ENCODE peak calls at places on chromosomes 4 and X, in five cellular contexts. T, W, D, K and O are unnamed samples.
A peak's percentile ranks its signal among the peaks of the same experiment; 100 is the strongest.

GRCh38 chr4:141849778-141850177 is 213.4 kb downstream of the IL15 start:
- DNase-seq in T (no peak), W (no peak), D (no peak), K (no peak), O (no peak)

GRCh38 chrX:85026170-85026569 is 22.5 kb downstream of the APOOL start:
- DNase-seq in T (no peak), W (no peak), D (no peak), K (no peak), O (no peak)

GRCh38 chr4:153205757-153206156 is 1.5 kb downstream of the TRIM2 start:
- DNase-seq in T (peak; percentile 99), W (peak; percentile 18), D (peak; percentile 62), K (no peak), O (no peak)

GRCh38 chrX:136907626-136908025 is 27.1 kb upstream of the RBMX start:
- DNase-seq in T (no peak), W (no peak), D (no peak), K (peak; percentile 22), O (no peak)

GRCh38 chrX:3651272-3651671 is 62.2 kb downstream of the PRKX start:
- DNase-seq in T (peak; percentile 2), W (no peak), D (peak; percentile 21), K (no peak), O (no peak)

GRCh38 chr4:53121304-53121865 is 244.5 kb downstream of the SCFD2 start:
- DNase-seq in T (no peak), W (no peak), D (no peak), K (no peak), O (no peak)

GRCh38 chr4:143251781-143252180 is 67.1 kb downstream of the USP38 start:
- DNase-seq in T (no peak), W (no peak), D (peak; percentile 55), K (no peak), O (no peak)

GRCh38 chrX:131067846-131068745 is 9.9 kb downstream of the ARHGAP36 start:
- DNase-seq in T (no peak), W (no peak), D (no peak), K (no peak), O (no peak)

GRCh38 chr4:81625422-81626417 is 154.0 kb upstream of the RASGEF1B start:
- DNase-seq in T (no peak), W (no peak), D (no peak), K (no peak), O (no peak)

GRCh38 chrX:2262679-2263055 is 238.1 kb downstream of the DHRSX start:
- DNase-seq in T (peak; percentile 65), W (no peak), D (no peak), K (no peak), O (no peak)

GRCh38 chr4:122706511-122706910 is 26.0 kb upstream of the BBS12 start:
- DNase-seq in T (no peak), W (no peak), D (no peak), K (no peak), O (no peak)

GRCh38 chrX:42686706-42687105 is 91.3 kb downstream of the PPP1R2C start:
- DNase-seq in T (no peak), W (no peak), D (no peak), K (no peak), O (no peak)

GRCh38 chr4:186953601-186954260 is 230.1 kb upstream of the FAT1 start:
- DNase-seq in T (no peak), W (no peak), D (peak; percentile 10), K (peak; percentile 21), O (peak; percentile 62)

GRCh38 chrX:115972717-115973116 is 197.8 kb upstream of the AGTR2 start:
- DNase-seq in T (peak; percentile 32), W (no peak), D (peak; percentile 12), K (no peak), O (no peak)

GRCh38 chr4:21879187-21879586 is 69.4 kb downstream of the KCNIP4 start:
- DNase-seq in T (peak; percentile 73), W (no peak), D (peak; percentile 55), K (no peak), O (no peak)

GRCh38 chr4:61507091-61507490 is 307.0 kb downstream of the ADGRL3 start:
- DNase-seq in T (no peak), W (no peak), D (peak; percentile 37), K (no peak), O (no peak)

GRCh38 chr4:76658231-76659102 is 223.4 kb downstream of the SHROOM3 start:
- DNase-seq in T (no peak), W (no peak), D (peak; percentile 95), K (no peak), O (no peak)

GRCh38 chrX:132041016-132041415 is 17.9 kb downstream of the STK26 start:
- DNase-seq in T (peak; percentile 58), W (no peak), D (peak; percentile 53), K (no peak), O (no peak)

GRCh38 chrX:107713205-107714195 is 62.1 kb downstream of the TSC22D3 start:
- DNase-seq in T (no peak), W (peak; percentile 33), D (no peak), K (no peak), O (peak; percentile 56)

GRCh38 chrX:65600106-65600505 is 65.5 kb upstream of the LAS1L start:
- DNase-seq in T (no peak), W (no peak), D (no peak), K (no peak), O (no peak)

GRCh38 chr4:94525993-94526740 is 74.4 kb downstream of the PDLIM5 start:
- DNase-seq in T (no peak), W (no peak), D (peak; percentile 77), K (no peak), O (no peak)

GRCh38 chr4:127708985-127709384 is 21.2 kb upstream of the SLC25A31 start:
- DNase-seq in T (peak; percentile 38), W (no peak), D (peak; percentile 90), K (no peak), O (no peak)

GRCh38 chrX:120769576-120770341 is 105.9 kb downstream of the CT47B1 start:
- DNase-seq in T (peak; percentile 28), W (no peak), D (peak; percentile 65), K (no peak), O (no peak)

GRCh38 chrX:56986138-56986537 is 9.2 kb downstream of the SPIN3 start:
- DNase-seq in T (no peak), W (no peak), D (no peak), K (no peak), O (no peak)

GRCh38 chr4:17285747-17286146 is 226.1 kb downstream of the QDPR start:
- DNase-seq in T (no peak), W (no peak), D (no peak), K (no peak), O (no peak)

GRCh38 chrX:105117621-105118020 is 102.9 kb downstream of the TEX13A start:
- DNase-seq in T (no peak), W (no peak), D (no peak), K (no peak), O (no peak)

GRCh38 chr4:23773884-23774636 is 115.8 kb downstream of the PPARGC1A start:
- DNase-seq in T (no peak), W (no peak), D (no peak), K (no peak), O (no peak)

DNA sequence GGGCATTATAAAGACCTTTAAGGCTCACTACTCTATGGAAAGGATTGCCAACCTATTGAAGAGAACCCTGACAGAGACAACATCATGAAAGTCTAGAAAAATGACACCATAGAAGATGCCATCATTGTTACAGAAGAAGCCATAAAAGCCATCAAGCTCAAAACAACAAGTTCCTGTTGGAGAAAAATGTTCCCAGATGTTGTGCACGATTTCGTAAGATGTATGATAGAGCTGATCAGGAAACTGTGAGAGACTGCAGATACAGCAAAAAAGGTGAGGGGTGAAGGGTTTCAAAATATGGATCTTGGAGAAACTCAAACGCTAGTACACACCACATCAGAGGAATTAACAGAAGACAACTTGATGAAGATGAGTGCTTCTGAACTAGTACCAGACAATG is 53.3 kb downstream of the WDFY3 start:
- DNase-seq in T (no peak), W (no peak), D (no peak), K (no peak), O (no peak)
- H3K4me1 ChIP-seq in T (no peaks in the 10 kb centered on the region), W (no peaks in the 10 kb centered on the region), D (no peaks in the 10 kb centered on the region), K (peaks cover 42% of the 10 kb centered on the region), O (peaks cover 35% of the 10 kb centered on the region)

DNA sequence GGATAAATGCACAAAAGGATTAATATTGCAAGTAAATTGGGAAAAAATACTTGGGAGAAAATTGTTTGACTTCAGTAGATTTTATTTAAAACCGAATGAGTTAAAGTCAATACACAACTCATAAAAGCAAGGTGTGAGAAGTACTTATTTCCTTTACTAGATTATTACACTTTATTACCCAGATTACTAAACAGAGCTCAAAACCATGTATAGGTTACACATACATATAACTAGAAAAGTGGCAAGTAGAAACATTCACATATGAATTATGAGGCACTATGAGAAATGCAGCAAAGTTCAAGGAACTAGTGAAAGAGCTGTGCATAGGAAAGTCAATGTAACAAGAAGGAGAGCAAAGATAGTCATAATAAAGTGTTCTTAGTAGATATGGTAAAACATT is 113.0 kb downstream of the CXXC4 start:
- DNase-seq in T (no peak), W (no peak), D (no peak), K (no peak), O (no peak)
- H3K4me1 ChIP-seq in T (no peaks in the 10 kb centered on the region), W (no peaks in the 10 kb centered on the region), D (no peaks in the 10 kb centered on the region), K (no peaks in the 10 kb centered on the region), O (no peaks in the 10 kb centered on the region)

DNA sequence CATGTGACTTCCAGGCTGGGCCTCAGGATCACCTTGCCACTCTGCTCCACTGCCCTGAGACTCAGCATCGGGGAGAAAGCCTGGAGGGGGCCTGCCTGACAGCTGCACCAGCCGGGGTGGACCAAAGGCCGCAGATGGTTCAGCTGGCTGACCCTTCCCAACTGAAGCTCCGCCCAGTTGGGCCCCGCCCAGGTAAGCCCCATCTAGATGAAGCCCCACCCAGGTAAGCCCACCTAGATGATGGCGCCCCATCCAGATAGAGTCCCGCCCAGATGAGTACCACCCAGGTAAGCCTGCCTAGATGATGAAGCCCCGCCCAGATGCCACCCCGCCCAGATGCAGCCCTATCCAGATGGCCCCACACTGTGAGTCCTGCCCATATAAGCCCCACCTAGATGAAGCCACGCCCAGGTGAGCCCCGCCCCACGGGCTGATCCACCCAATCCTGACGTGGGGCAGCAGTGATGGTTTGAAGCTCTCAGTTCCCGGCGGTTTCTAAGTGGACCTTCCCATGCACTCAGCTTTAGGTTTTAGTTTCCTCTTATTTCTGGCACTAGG is 10.0 kb downstream of the ZFYVE28 start:
- DNase-seq in T (no peak), W (no peak), D (no peak), K (no peak), O (no peak)
- H3K4me1 ChIP-seq in T (peaks cover 2% of the 10 kb centered on the region), W (peaks cover 19% of the 10 kb centered on the region), D (peaks cover 7% of the 10 kb centered on the region), K (peaks cover 14% of the 10 kb centered on the region), O (peaks cover 13% of the 10 kb centered on the region)

DNA sequence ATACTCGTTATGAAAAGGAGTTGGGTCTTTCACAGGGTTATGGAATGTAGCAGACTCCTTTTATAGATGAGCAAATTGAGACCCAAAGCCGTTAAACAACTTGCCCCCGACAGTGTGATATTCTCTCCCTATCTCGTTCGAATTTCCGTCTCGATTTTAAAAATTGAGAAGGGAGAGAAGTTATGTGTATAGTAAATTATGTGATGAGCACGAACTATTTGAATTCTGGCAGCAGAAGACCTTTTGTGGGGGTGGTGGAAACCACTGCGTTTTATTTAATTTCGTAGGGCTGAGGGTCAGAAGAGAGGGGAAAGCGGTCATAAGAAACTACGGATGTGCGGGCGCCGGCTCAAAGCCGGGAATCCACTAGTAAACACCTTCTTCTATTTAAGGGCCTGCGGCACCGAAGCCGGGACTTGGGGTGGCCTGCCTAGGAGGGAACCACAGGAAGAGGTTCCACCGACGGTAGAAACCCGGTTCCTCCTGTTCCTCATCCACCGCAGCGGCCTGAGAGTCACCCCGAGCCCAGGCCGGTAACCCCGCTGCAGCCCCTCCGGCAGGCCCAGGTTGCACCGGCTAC is 1.5 kb upstream of the DDX3X start:
- DNase-seq in T (peak; percentile 55), W (peak; percentile 28), D (peak; percentile 61), K (no peak), O (no peak)
- H3K4me1 ChIP-seq in T (no peaks in the 10 kb centered on the region), W (peaks cover 5% of the 10 kb centered on the region), D (no peaks in the 10 kb centered on the region), K (no peaks in the 10 kb centered on the region), O (peaks cover 11% of the 10 kb centered on the region)